ENCODE peak calls at places on chromosomes 5 and 9, in five cellular contexts. One of them, this sample, is unnamed.
A peak's percentile ranks its signal among the peaks of the same experiment; 100 is the strongest.

GRCh38 chr5:177133119-177133844 is at the start of gene NSD1:
- DNase-seq in activated CD4-positive, alpha-beta T cell treated with anti-CD3 and anti-CD28 coated beads, Interleukin-2, amount 50 U/mL, for 48 hours: peak; percentile 92
- DNase-seq in pancreas: peak; percentile 83
- DNase-seq in NCI-H2107: peak; percentile 66
- DNase-seq in tibial artery: peak; percentile 93
- DNase-seq in this sample: peak; percentile 41

GRCh38 chr9:122991370-122991830 is 42.1 kb upstream of the GPR21 start:
- DNase-seq in pancreas: no peak
- DNase-seq in activated CD4-positive, alpha-beta T cell treated with anti-CD3 and anti-CD28 coated beads, Interleukin-2, amount 50 U/mL, for 48 hours: peak; percentile 39
- DNase-seq in NCI-H2107: no peak
- DNase-seq in tibial artery: no peak
- DNase-seq in this sample: no peak

GRCh38 chr9:115733318-115733717 is 420.3 kb upstream of the PAPPA start:
- DNase-seq in tibial artery: no peak
- DNase-seq in activated CD4-positive, alpha-beta T cell treated with anti-CD3 and anti-CD28 coated beads, Interleukin-2, amount 50 U/mL, for 48 hours: no peak
- DNase-seq in NCI-H2107: no peak
- DNase-seq in pancreas: no peak
- DNase-seq in this sample: no peak

GRCh38 chr5:26329562-26330189 is 708.7 kb downstream of the CDH9 start:
- DNase-seq in NCI-H2107: no peak
- DNase-seq in tibial artery: no peak
- DNase-seq in activated CD4-positive, alpha-beta T cell treated with anti-CD3 and anti-CD28 coated beads, Interleukin-2, amount 50 U/mL, for 48 hours: no peak
- DNase-seq in pancreas: no peak
- DNase-seq in this sample: no peak

GRCh38 chr9:90053027-90053426 is 448.2 kb downstream of the GADD45G start:
- DNase-seq in NCI-H2107: no peak
- DNase-seq in pancreas: no peak
- DNase-seq in activated CD4-positive, alpha-beta T cell treated with anti-CD3 and anti-CD28 coated beads, Interleukin-2, amount 50 U/mL, for 48 hours: peak; percentile 46
- DNase-seq in tibial artery: no peak
- DNase-seq in this sample: no peak

GRCh38 chr9:124455820-124456219 is 5.6 kb downstream of the ADGRD2 start:
- DNase-seq in tibial artery: no peak
- DNase-seq in NCI-H2107: no peak
- DNase-seq in pancreas: no peak
- DNase-seq in activated CD4-positive, alpha-beta T cell treated with anti-CD3 and anti-CD28 coated beads, Interleukin-2, amount 50 U/mL, for 48 hours: no peak
- DNase-seq in this sample: no peak

GRCh38 chr9:72396247-72397091 is 31.5 kb upstream of the ZFAND5 start:
- DNase-seq in NCI-H2107: no peak
- DNase-seq in pancreas: no peak
- DNase-seq in activated CD4-positive, alpha-beta T cell treated with anti-CD3 and anti-CD28 coated beads, Interleukin-2, amount 50 U/mL, for 48 hours: no peak
- DNase-seq in tibial artery: no peak
- DNase-seq in this sample: peak; percentile 19

GRCh38 chr5:178454821-178455479 is 135.2 kb downstream of the COL23A1 start:
- DNase-seq in pancreas: no peak
- DNase-seq in NCI-H2107: no peak
- DNase-seq in activated CD4-positive, alpha-beta T cell treated with anti-CD3 and anti-CD28 coated beads, Interleukin-2, amount 50 U/mL, for 48 hours: no peak
- DNase-seq in tibial artery: peak; percentile 46
- DNase-seq in this sample: no peak

GRCh38 chr9:16484744-16485143 is 385.7 kb downstream of the BNC2 start:
- DNase-seq in pancreas: no peak
- DNase-seq in tibial artery: no peak
- DNase-seq in NCI-H2107: no peak
- DNase-seq in activated CD4-positive, alpha-beta T cell treated with anti-CD3 and anti-CD28 coated beads, Interleukin-2, amount 50 U/mL, for 48 hours: no peak
- DNase-seq in this sample: no peak

GRCh38 chr5:5229405-5229804 is 89.3 kb downstream of the ADAMTS16 start:
- DNase-seq in pancreas: no peak
- DNase-seq in tibial artery: no peak
- DNase-seq in activated CD4-positive, alpha-beta T cell treated with anti-CD3 and anti-CD28 coated beads, Interleukin-2, amount 50 U/mL, for 48 hours: no peak
- DNase-seq in NCI-H2107: no peak
- DNase-seq in this sample: no peak

GRCh38 chr5:178331491-178331981 is 98.9 kb upstream of the PHYKPL start:
- DNase-seq in NCI-H2107: no peak
- DNase-seq in pancreas: peak; percentile 53
- DNase-seq in tibial artery: no peak
- DNase-seq in activated CD4-positive, alpha-beta T cell treated with anti-CD3 and anti-CD28 coated beads, Interleukin-2, amount 50 U/mL, for 48 hours: no peak
- DNase-seq in this sample: no peak

GRCh38 chr9:35749515-35750255 is 598 bp downstream of the RGP1 start:
- DNase-seq in NCI-H2107: no peak
- DNase-seq in pancreas: peak; percentile 60
- DNase-seq in tibial artery: no peak
- DNase-seq in activated CD4-positive, alpha-beta T cell treated with anti-CD3 and anti-CD28 coated beads, Interleukin-2, amount 50 U/mL, for 48 hours: peak; percentile 60
- DNase-seq in this sample: no peak

GRCh38 chr5:55344392-55344992 is 36.7 kb downstream of the MTREX start:
- DNase-seq in pancreas: peak; percentile 38
- DNase-seq in tibial artery: peak; percentile 71
- DNase-seq in activated CD4-positive, alpha-beta T cell treated with anti-CD3 and anti-CD28 coated beads, Interleukin-2, amount 50 U/mL, for 48 hours: peak; percentile 75
- DNase-seq in NCI-H2107: no peak
- DNase-seq in this sample: no peak

GRCh38 chr5:5613261-5613990 is 190.9 kb downstream of the ICE1 start:
- DNase-seq in pancreas: no peak
- DNase-seq in activated CD4-positive, alpha-beta T cell treated with anti-CD3 and anti-CD28 coated beads, Interleukin-2, amount 50 U/mL, for 48 hours: no peak
- DNase-seq in tibial artery: no peak
- DNase-seq in NCI-H2107: no peak
- DNase-seq in this sample: no peak